ENCODE peak calls at places on chromosomes 1 and 21, in eight cellular contexts. P, D, V, O, C, N, U and G are unnamed samples.
A peak's percentile ranks its signal among the peaks of the same experiment; 100 is the strongest.

GRCh38 chr1:14516974-14517812 is 81.3 kb upstream of the KAZN start:
- DNase-seq in P (peak; percentile 74), D (peak; percentile 33), V (no peak), O (no peak), C (peak; percentile 59), N (no peak), U (peak; percentile 32), G (no peak)

GRCh38 chr1:101781437-101781836 is 215.3 kb downstream of the OLFM3 start:
- DNase-seq in P (peak; percentile 90), D (no peak), V (peak; percentile 7), O (no peak), C (peak; percentile 0), N (no peak), U (no peak), G (no peak)

GRCh38 chr1:111275079-111275478 is 15.6 kb upstream of the CHIA start:
- DNase-seq in P (no peak), D (no peak), V (peak; percentile 15), O (no peak), C (peak; percentile 66), N (no peak), U (peak; percentile 18), G (no peak)

GRCh38 chr21:41805038-41805437 is 38.2 kb upstream of the RIPK4 start:
- DNase-seq in P (no peak), D (no peak), V (no peak), O (no peak), C (no peak), N (no peak), U (no peak), G (no peak)

GRCh38 chr1:13820055-13820454 is 120.1 kb downstream of the PRDM2 start:
- DNase-seq in P (no peak), D (no peak), V (no peak), O (no peak), C (no peak), N (no peak), U (no peak), G (no peak)

GRCh38 chr1:233530665-233531386 is 83.1 kb upstream of the KCNK1 start:
- DNase-seq in P (no peak), D (no peak), V (no peak), O (no peak), C (no peak), N (no peak), U (no peak), G (no peak)

GRCh38 chr1:169943963-169944526 is 50.3 kb upstream of the SCYL3 start:
- DNase-seq in P (no peak), D (no peak), V (no peak), O (no peak), C (no peak), N (no peak), U (no peak), G (no peak)

GRCh38 chr21:17889171-17889570 is 70.0 kb upstream of the C21orf91 start:
- DNase-seq in P (no peak), D (no peak), V (no peak), O (no peak), C (no peak), N (no peak), U (no peak), G (no peak)

GRCh38 chr1:77031101-77031662 is 163.9 kb downstream of the ST6GALNAC5 start:
- DNase-seq in P (no peak), D (no peak), V (peak; percentile 9), O (no peak), C (peak; percentile 13), N (no peak), U (no peak), G (no peak)

GRCh38 chr21:42560517-42561179 is 47.0 kb downstream of the SLC37A1 start:
- DNase-seq in P (no peak), D (no peak), V (no peak), O (no peak), C (no peak), N (peak; percentile 2), U (no peak), G (no peak)

GRCh38 chr21:15279484-15279883 is 214.7 kb upstream of the NRIP1 start:
- DNase-seq in P (no peak), D (no peak), V (no peak), O (no peak), C (no peak), N (no peak), U (no peak), G (no peak)

DNA sequence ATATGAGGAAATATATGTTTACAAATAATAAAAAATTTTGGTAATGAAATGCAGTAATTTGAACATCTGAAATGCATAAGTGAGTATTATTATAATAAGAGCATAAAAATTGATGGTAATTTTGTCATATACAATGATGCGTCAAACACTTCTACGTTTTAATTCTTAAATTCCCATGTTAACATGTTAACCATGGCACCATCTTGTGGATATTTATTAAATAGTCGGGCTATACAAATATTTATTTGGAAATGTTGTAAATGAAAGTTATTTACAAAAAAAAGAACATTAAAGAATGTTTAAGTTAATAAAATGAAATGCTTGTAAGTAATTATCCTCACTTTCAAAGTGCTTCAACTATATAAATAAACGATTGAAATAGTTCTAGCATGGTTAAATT is 57.2 kb upstream of the C1orf185 start:
- DNase-seq in P (peak; percentile 32), D (no peak), V (peak; percentile 20), O (no peak), C (no peak), N (no peak), U (peak; percentile 31), G (no peak)
- TF ChIP-seq CTCF in P (peak; percentile 58), D (no peak), V (no peak), O (peak; percentile 14), C (no peak), N (no peak), U (peak; percentile 16), G (no peak)

DNA sequence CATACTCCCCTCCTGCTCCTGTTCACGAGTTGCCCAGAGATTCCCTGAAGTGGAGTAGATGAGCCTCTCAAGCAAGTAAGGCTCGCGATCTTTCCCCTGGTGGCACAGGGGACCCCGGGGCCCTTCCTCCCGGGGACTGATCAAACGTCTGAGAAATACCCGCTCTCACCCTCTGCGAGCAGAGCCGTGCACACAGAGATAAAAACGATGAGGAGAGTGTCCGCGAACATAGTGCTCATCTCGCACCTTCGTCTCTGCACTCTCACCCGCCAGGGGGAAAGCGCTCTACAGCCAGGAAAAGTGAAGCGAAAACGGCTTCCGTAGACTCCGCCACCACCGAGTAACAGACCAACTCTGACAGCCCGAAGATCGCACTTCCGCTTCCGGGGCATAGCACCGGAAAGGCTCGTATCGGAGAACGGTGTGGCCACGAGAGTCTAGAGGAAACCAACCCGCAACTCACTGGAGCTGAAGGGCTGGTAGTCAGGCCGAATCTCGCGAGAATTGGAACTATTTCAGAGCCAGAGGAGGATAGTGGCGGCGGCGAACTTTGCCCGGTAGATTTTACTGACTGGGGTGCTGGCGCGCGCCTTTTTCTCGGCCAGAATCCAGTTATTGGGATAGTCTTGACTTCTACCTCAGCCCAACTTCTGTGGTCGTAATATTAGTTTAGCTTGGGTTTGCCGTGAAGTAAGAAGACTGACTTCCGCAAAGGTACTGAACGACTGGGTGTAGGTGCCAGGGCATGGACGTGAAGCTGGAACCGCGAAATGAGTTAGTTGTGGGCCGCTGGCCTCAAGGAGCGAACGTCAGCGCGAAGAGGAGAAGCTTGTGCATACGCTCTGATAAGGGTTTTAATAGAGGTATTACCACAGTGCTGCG is at the start of gene TMCO1:
- DNase-seq in P (peak; percentile 99), D (peak; percentile 93), V (peak; percentile 98), O (peak; percentile 97), C (peak; percentile 98), N (peak; percentile 88), U (peak; percentile 94), G (peak; percentile 91)
- TF ChIP-seq CTCF in P (no peak), D (peak; percentile 28), V (no peak), O (peak; percentile 36), C (peak; percentile 22), N (no peak), U (peak; percentile 3), G (no peak)

GRCh38 chr1:11914035-11914434 is 12.2 kb downstream of the KIAA2013 start:
- DNase-seq in P (no peak), D (no peak), V (no peak), O (no peak), C (no peak), N (no peak), U (no peak), G (no peak)
- TF ChIP-seq CTCF in P (no peak), D (no peak), V (no peak), O (no peak), C (no peak), N (no peak), U (no peak), G (no peak)

GRCh38 chr1:180401999-180402398 is 100.4 kb downstream of the ACBD6 start:
- DNase-seq in P (no peak), D (no peak), V (peak; percentile 9), O (no peak), C (no peak), N (no peak), U (no peak), G (no peak)
- TF ChIP-seq CTCF in P (no peak), D (no peak), V (no peak), O (no peak), C (no peak), N (no peak), U (no peak), G (no peak)

GRCh38 chr1:166017395-166017794 is 149.4 kb downstream of the FAM78B start:
- DNase-seq in P (peak; percentile 28), D (no peak), V (peak; percentile 38), O (peak; percentile 69), C (no peak), N (peak; percentile 69), U (no peak), G (peak; percentile 15)
- TF ChIP-seq CTCF in P (peak; percentile 59), D (peak; percentile 38), V (peak; percentile 68), O (peak; percentile 85), C (no peak), N (peak; percentile 78), U (no peak), G (peak; percentile 48)